ENCODE peak calls at places on chromosomes 2 and 18, in six cellular contexts. One of them, this sample, is unnamed.

GRCh38 chr2:106336740-106337139 is 131.5 kb downstream of the RGPD3 start:
- DNase-seq in endodermal cell: no peak
- DNase-seq in transverse colon: no peak
- DNase-seq in pancreas: no peak
- DNase-seq in mammary epithelial cell: no peak
- DNase-seq in ovary: no peak
- DNase-seq in this sample: no peak

GRCh38 chr2:153575171-153575853 is 96.8 kb upstream of the RPRM start:
- DNase-seq in pancreas: no peak
- DNase-seq in transverse colon: no peak
- DNase-seq in ovary: no peak
- DNase-seq in mammary epithelial cell: no peak
- DNase-seq in endodermal cell: peak; percentile 59
- DNase-seq in this sample: no peak

GRCh38 chr2:239232195-239232578 is 168.6 kb downstream of the HDAC4 start:
- DNase-seq in pancreas: no peak
- DNase-seq in ovary: no peak
- DNase-seq in endodermal cell: no peak
- DNase-seq in transverse colon: no peak
- DNase-seq in mammary epithelial cell: no peak
- DNase-seq in this sample: no peak

GRCh38 chr18:12032786-12033642 is 51.7 kb downstream of the IMPA2 start:
- DNase-seq in mammary epithelial cell: peak; percentile 47
- DNase-seq in ovary: no peak
- DNase-seq in pancreas: no peak
- DNase-seq in endodermal cell: no peak
- DNase-seq in transverse colon: no peak
- DNase-seq in this sample: no peak

GRCh38 chr18:66558773-66559172 is 45.1 kb downstream of the CDH19 start:
- DNase-seq in transverse colon: no peak
- DNase-seq in pancreas: no peak
- DNase-seq in ovary: no peak
- DNase-seq in endodermal cell: no peak
- DNase-seq in mammary epithelial cell: peak; percentile 48
- DNase-seq in this sample: no peak

GRCh38 chr2:1055014-1055595 is 104.5 kb downstream of the SNTG2 start:
- DNase-seq in mammary epithelial cell: peak; percentile 55
- DNase-seq in ovary: no peak
- DNase-seq in pancreas: no peak
- DNase-seq in endodermal cell: peak; percentile 66
- DNase-seq in transverse colon: no peak
- DNase-seq in this sample: no peak

GRCh38 chr2:217797661-217798069 is 205.1 kb downstream of the TNS1 start:
- DNase-seq in mammary epithelial cell: peak; percentile 75
- DNase-seq in pancreas: peak; percentile 85
- DNase-seq in ovary: peak; percentile 74
- DNase-seq in transverse colon: no peak
- DNase-seq in endodermal cell: no peak
- DNase-seq in this sample: no peak

GRCh38 chr2:138716183-138716582 is 64.0 kb downstream of the NXPH2 start:
- DNase-seq in mammary epithelial cell: no peak
- DNase-seq in endodermal cell: peak; percentile 57
- DNase-seq in pancreas: no peak
- DNase-seq in transverse colon: no peak
- DNase-seq in ovary: no peak
- DNase-seq in this sample: no peak

GRCh38 chr18:22913861-22914260 is 19.3 kb upstream of the RBBP8 start:
- DNase-seq in mammary epithelial cell: peak; percentile 96
- DNase-seq in ovary: no peak
- DNase-seq in endodermal cell: peak; percentile 69
- DNase-seq in transverse colon: peak; percentile 79
- DNase-seq in pancreas: peak; percentile 74
- DNase-seq in this sample: peak; percentile 72

GRCh38 chr2:161710131-161710915 is 86.1 kb downstream of the SLC4A10 start:
- DNase-seq in mammary epithelial cell: no peak
- DNase-seq in transverse colon: no peak
- DNase-seq in endodermal cell: no peak
- DNase-seq in pancreas: no peak
- DNase-seq in ovary: no peak
- DNase-seq in this sample: no peak

GRCh38 chr2:120625865-120626560 is 109.7 kb upstream of the GLI2 start:
- DNase-seq in mammary epithelial cell: peak; percentile 37
- DNase-seq in transverse colon: peak; percentile 16
- DNase-seq in pancreas: peak; percentile 83
- DNase-seq in ovary: no peak
- DNase-seq in endodermal cell: peak; percentile 17
- DNase-seq in this sample: no peak

GRCh38 chr18:79524181-79525078 is 128.7 kb downstream of the NFATC1 start:
- DNase-seq in transverse colon: no peak
- DNase-seq in pancreas: no peak
- DNase-seq in mammary epithelial cell: no peak
- DNase-seq in ovary: peak; percentile 33
- DNase-seq in endodermal cell: peak; percentile 46
- DNase-seq in this sample: peak; percentile 77

GRCh38 chr2:238848941-238849853 is 1.3 kb downstream of the TWIST2 start:
- DNase-seq in ovary: peak; percentile 57
- DNase-seq in pancreas: no peak
- DNase-seq in mammary epithelial cell: peak; percentile 49
- DNase-seq in transverse colon: no peak
- DNase-seq in endodermal cell: peak; percentile 72
- DNase-seq in this sample: no peak

GRCh38 chr2:163670929-163671328 is 64.9 kb downstream of the FIGN start:
- DNase-seq in mammary epithelial cell: no peak
- DNase-seq in transverse colon: no peak
- DNase-seq in ovary: no peak
- DNase-seq in endodermal cell: no peak
- DNase-seq in pancreas: no peak
- DNase-seq in this sample: no peak

GRCh38 chr18:74895686-74896085 is 298.0 kb downstream of the ZNF407 start:
- DNase-seq in pancreas: no peak
- DNase-seq in transverse colon: no peak
- DNase-seq in ovary: no peak
- DNase-seq in mammary epithelial cell: peak; percentile 35
- DNase-seq in endodermal cell: no peak
- DNase-seq in this sample: no peak

GRCh38 chr2:77104554-77104953 is 417.6 kb downstream of the LRRTM4 start:
- DNase-seq in mammary epithelial cell: no peak
- DNase-seq in pancreas: no peak
- DNase-seq in endodermal cell: no peak
- DNase-seq in transverse colon: no peak
- DNase-seq in ovary: no peak
- DNase-seq in this sample: no peak

GRCh38 chr18:3816601-3817363 is 366.8 kb downstream of the TGIF1 start:
- DNase-seq in pancreas: no peak
- DNase-seq in transverse colon: no peak
- DNase-seq in mammary epithelial cell: peak; percentile 92
- DNase-seq in endodermal cell: no peak
- DNase-seq in ovary: no peak
- DNase-seq in this sample: peak; percentile 52

GRCh38 chr2:203328735-203329549 is 748 bp downstream of the ABI2 start:
- DNase-seq in pancreas: no peak
- DNase-seq in mammary epithelial cell: peak; percentile 56
- DNase-seq in endodermal cell: peak; percentile 73
- DNase-seq in transverse colon: peak; percentile 30
- DNase-seq in ovary: peak; percentile 65
- DNase-seq in this sample: peak; percentile 57

GRCh38 chr2:10968176-10968575 is 56.4 kb downstream of the KCNF1 start:
- DNase-seq in ovary: no peak
- DNase-seq in mammary epithelial cell: no peak
- DNase-seq in pancreas: no peak
- DNase-seq in endodermal cell: no peak
- DNase-seq in transverse colon: no peak
- DNase-seq in this sample: no peak

GRCh38 chr18:79778291-79778791 is 19.4 kb upstream of the KCNG2 start:
- DNase-seq in endodermal cell: peak; percentile 42
- DNase-seq in ovary: no peak
- DNase-seq in transverse colon: peak; percentile 4
- DNase-seq in mammary epithelial cell: no peak
- DNase-seq in pancreas: no peak
- DNase-seq in this sample: peak; percentile 25

GRCh38 chr18:36176739-36177138 is 10.6 kb upstream of the MOCOS start:
- DNase-seq in endodermal cell: no peak
- DNase-seq in transverse colon: no peak
- DNase-seq in pancreas: no peak
- DNase-seq in ovary: no peak
- DNase-seq in mammary epithelial cell: peak; percentile 95
- DNase-seq in this sample: no peak

GRCh38 chr2:29611850-29612249 is 309.5 kb downstream of the ALK start:
- DNase-seq in transverse colon: no peak
- DNase-seq in ovary: no peak
- DNase-seq in pancreas: no peak
- DNase-seq in endodermal cell: peak; percentile 28
- DNase-seq in mammary epithelial cell: no peak
- DNase-seq in this sample: no peak

GRCh38 chr2:29611261-29611660 is 310.1 kb downstream of the ALK start:
- DNase-seq in pancreas: no peak
- DNase-seq in endodermal cell: no peak
- DNase-seq in transverse colon: no peak
- DNase-seq in ovary: no peak
- DNase-seq in mammary epithelial cell: no peak
- DNase-seq in this sample: no peak

GRCh38 chr2:29613067-29613466 is 308.3 kb downstream of the ALK start:
- DNase-seq in mammary epithelial cell: no peak
- DNase-seq in transverse colon: no peak
- DNase-seq in pancreas: no peak
- DNase-seq in endodermal cell: no peak
- DNase-seq in ovary: no peak
- DNase-seq in this sample: no peak

GRCh38 chr2:29612568-29612967 is 308.8 kb downstream of the ALK start:
- DNase-seq in transverse colon: no peak
- DNase-seq in pancreas: no peak
- DNase-seq in endodermal cell: peak; percentile 26
- DNase-seq in ovary: no peak
- DNase-seq in mammary epithelial cell: no peak
- DNase-seq in this sample: no peak

GRCh38 chr2:29610569-29610968 is 310.8 kb downstream of the ALK start:
- DNase-seq in pancreas: no peak
- DNase-seq in mammary epithelial cell: no peak
- DNase-seq in endodermal cell: no peak
- DNase-seq in ovary: no peak
- DNase-seq in transverse colon: no peak
- DNase-seq in this sample: no peak
- H3K27me3 ChIP-seq in pancreas: no peaks in the 10 kb centered on the region
- H3K27me3 ChIP-seq in mammary epithelial cell: no peaks in the 10 kb centered on the region
- H3K27me3 ChIP-seq in endodermal cell: no peaks in the 10 kb centered on the region
- H3K27me3 ChIP-seq in ovary: no peaks in the 10 kb centered on the region
- H3K27me3 ChIP-seq in transverse colon: no peaks in the 10 kb centered on the region
- H3K27me3 ChIP-seq in this sample: no peaks in the 10 kb centered on the region

DNA sequence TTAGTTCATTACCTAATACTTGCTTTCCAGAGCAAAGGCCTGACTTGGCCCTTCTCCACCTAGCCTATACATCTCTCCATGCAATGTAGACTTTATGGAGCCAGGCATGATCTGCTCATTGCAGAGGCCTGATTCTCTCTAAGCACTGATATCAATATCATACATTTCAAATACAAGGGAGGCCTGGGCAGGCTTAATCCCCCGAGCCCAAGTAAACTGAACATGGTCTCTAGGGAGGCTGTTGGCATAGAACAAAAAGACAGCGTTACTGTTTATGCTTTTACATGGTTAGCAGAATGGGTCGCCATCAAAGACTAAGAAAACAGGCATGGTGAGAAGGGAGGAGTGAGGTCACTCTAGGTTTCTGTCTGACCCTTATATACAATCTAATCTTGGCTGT is 695.1 kb downstream of the ZEB2 start:
- DNase-seq in ovary: no peak
- DNase-seq in pancreas: no peak
- DNase-seq in transverse colon: no peak
- DNase-seq in mammary epithelial cell: no peak
- DNase-seq in endodermal cell: no peak
- DNase-seq in this sample: no peak
- TF ChIP-seq CTCF in ovary: no peak
- TF ChIP-seq CTCF in pancreas: no peak
- TF ChIP-seq CTCF in transverse colon: no peak
- TF ChIP-seq CTCF in mammary epithelial cell: no peak
- TF ChIP-seq CTCF in endodermal cell: no peak
- TF ChIP-seq CTCF in this sample: no peak

DNA sequence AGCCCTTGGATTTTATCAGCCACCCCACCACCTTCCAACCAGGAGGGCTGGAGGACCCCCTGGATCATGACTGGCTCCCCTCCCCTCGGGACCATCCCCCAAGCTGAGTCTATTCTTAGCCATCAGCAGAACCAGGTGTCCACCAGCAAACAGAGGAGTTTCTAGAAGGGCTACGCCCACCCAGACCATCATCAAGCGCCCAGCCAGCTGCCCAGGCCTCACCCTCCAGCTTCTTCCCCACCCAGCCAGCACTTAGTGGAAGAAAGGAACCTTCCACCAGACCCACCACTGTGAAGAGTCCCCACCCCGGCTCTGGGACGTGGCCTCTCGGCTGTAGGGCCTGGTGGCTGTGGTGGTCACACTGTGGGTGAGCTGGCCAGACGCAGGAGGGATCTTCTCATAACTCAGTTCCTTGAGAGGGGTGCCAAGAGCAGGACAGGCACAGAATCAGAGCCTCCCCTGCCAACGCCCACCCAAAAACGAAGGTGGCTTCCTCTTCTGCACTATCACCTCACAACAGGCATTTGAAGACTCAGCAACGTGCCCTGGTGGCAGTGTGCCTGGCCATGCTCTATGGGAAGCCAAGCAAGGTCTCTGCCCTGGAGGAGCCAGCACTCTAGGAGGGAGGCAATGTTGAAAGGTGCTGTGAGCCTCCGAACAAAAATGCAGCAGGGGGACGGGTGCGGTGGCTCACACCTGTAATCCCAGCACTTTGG is 19.0 kb downstream of the BIN1 start:
- DNase-seq in mammary epithelial cell: no peak
- DNase-seq in endodermal cell: no peak
- DNase-seq in pancreas: peak; percentile 14
- DNase-seq in ovary: no peak
- DNase-seq in transverse colon: no peak
- DNase-seq in this sample: no peak
- H3K4me1 ChIP-seq in mammary epithelial cell: peaks cover 11% of the 10 kb centered on the region
- H3K4me1 ChIP-seq in endodermal cell: peaks cover 21% of the 10 kb centered on the region
- H3K4me1 ChIP-seq in pancreas: no peaks in the 10 kb centered on the region
- H3K4me1 ChIP-seq in ovary: peaks cover 30% of the 10 kb centered on the region
- H3K4me1 ChIP-seq in transverse colon: peaks cover 36% of the 10 kb centered on the region
- H3K4me1 ChIP-seq in this sample: peaks cover 50% of the 10 kb centered on the region

GRCh38 chr2:70870790-70871189 is 35.2 kb upstream of the CD207 start:
- DNase-seq in mammary epithelial cell: no peak
- DNase-seq in ovary: no peak
- DNase-seq in pancreas: no peak
- DNase-seq in endodermal cell: peak; percentile 46
- DNase-seq in transverse colon: no peak
- DNase-seq in this sample: no peak
- H3K27me3 ChIP-seq in mammary epithelial cell: no peaks in the 10 kb centered on the region
- H3K27me3 ChIP-seq in ovary: no peaks in the 10 kb centered on the region
- H3K27me3 ChIP-seq in pancreas: no peaks in the 10 kb centered on the region
- H3K27me3 ChIP-seq in endodermal cell: peaks cover 63% of the 10 kb centered on the region
- H3K27me3 ChIP-seq in transverse colon: peaks cover 49% of the 10 kb centered on the region
- H3K27me3 ChIP-seq in this sample: no peaks in the 10 kb centered on the region